ENCODE peak calls at places on chromosomes 12 and 14, in ten cellular contexts. One of them, this sample, is unnamed.
A peak's percentile ranks its signal among the peaks of the same experiment; 100 is the strongest.

GRCh38 chr12:79420146-79420618 is 270.6 kb downstream of the PAWR start:
- DNase-seq in spleen: no peak
- DNase-seq in H1: no peak
- DNase-seq in ovary: no peak
- DNase-seq in uterus: no peak
- DNase-seq in right lobe of liver: no peak
- DNase-seq in HCT116: peak; percentile 45
- DNase-seq in adrenal gland: no peak
- DNase-seq in body of pancreas: no peak
- DNase-seq in heart left ventricle: no peak
- DNase-seq in this sample: no peak

GRCh38 chr12:117313906-117314305 is 47.5 kb downstream of the NOS1 start:
- DNase-seq in adrenal gland: no peak
- DNase-seq in body of pancreas: no peak
- DNase-seq in H1: no peak
- DNase-seq in ovary: no peak
- DNase-seq in right lobe of liver: no peak
- DNase-seq in spleen: no peak
- DNase-seq in heart left ventricle: no peak
- DNase-seq in uterus: no peak
- DNase-seq in HCT116: no peak
- DNase-seq in this sample: no peak

GRCh38 chr12:104788848-104789271 is 169.2 kb downstream of the SLC41A2 start:
- DNase-seq in spleen: no peak
- DNase-seq in HCT116: no peak
- DNase-seq in right lobe of liver: no peak
- DNase-seq in uterus: no peak
- DNase-seq in ovary: no peak
- DNase-seq in adrenal gland: no peak
- DNase-seq in H1: peak; percentile 69
- DNase-seq in heart left ventricle: no peak
- DNase-seq in body of pancreas: no peak
- DNase-seq in this sample: no peak

GRCh38 chr14:36161781-36162180 is 14.7 kb downstream of the PTCSC3 start:
- DNase-seq in right lobe of liver: no peak
- DNase-seq in adrenal gland: no peak
- DNase-seq in uterus: no peak
- DNase-seq in H1: peak; percentile 60
- DNase-seq in ovary: no peak
- DNase-seq in spleen: no peak
- DNase-seq in heart left ventricle: no peak
- DNase-seq in body of pancreas: no peak
- DNase-seq in HCT116: no peak
- DNase-seq in this sample: no peak

GRCh38 chr12:96811083-96811482 is 96.0 kb upstream of the NEDD1 start:
- DNase-seq in H1: no peak
- DNase-seq in spleen: no peak
- DNase-seq in uterus: no peak
- DNase-seq in body of pancreas: no peak
- DNase-seq in ovary: no peak
- DNase-seq in heart left ventricle: no peak
- DNase-seq in HCT116: no peak
- DNase-seq in adrenal gland: no peak
- DNase-seq in right lobe of liver: no peak
- DNase-seq in this sample: no peak

GRCh38 chr12:27076930-27077329 is 5.4 kb downstream of the C12orf71 start:
- DNase-seq in spleen: no peak
- DNase-seq in right lobe of liver: no peak
- DNase-seq in heart left ventricle: no peak
- DNase-seq in uterus: no peak
- DNase-seq in adrenal gland: no peak
- DNase-seq in HCT116: no peak
- DNase-seq in body of pancreas: no peak
- DNase-seq in H1: no peak
- DNase-seq in ovary: no peak
- DNase-seq in this sample: no peak

GRCh38 chr12:80441921-80442320 is 2.1 kb upstream of the PTPRQ start:
- DNase-seq in heart left ventricle: no peak
- DNase-seq in uterus: no peak
- DNase-seq in adrenal gland: no peak
- DNase-seq in spleen: no peak
- DNase-seq in HCT116: no peak
- DNase-seq in H1: no peak
- DNase-seq in body of pancreas: no peak
- DNase-seq in right lobe of liver: no peak
- DNase-seq in ovary: no peak
- DNase-seq in this sample: no peak

GRCh38 chr12:52144512-52145227 is 47.1 kb downstream of the KRT80 start:
- DNase-seq in ovary: no peak
- DNase-seq in HCT116: no peak
- DNase-seq in body of pancreas: no peak
- DNase-seq in right lobe of liver: no peak
- DNase-seq in spleen: peak; percentile 67
- DNase-seq in adrenal gland: no peak
- DNase-seq in H1: peak; percentile 45
- DNase-seq in uterus: no peak
- DNase-seq in heart left ventricle: no peak
- DNase-seq in this sample: no peak

GRCh38 chr12:6752181-6752930 is 585 bp downstream of the MLF2 start:
- DNase-seq in adrenal gland: peak; percentile 76
- DNase-seq in body of pancreas: peak; percentile 52
- DNase-seq in spleen: no peak
- DNase-seq in HCT116: no peak
- DNase-seq in uterus: peak; percentile 27
- DNase-seq in heart left ventricle: peak; percentile 60
- DNase-seq in ovary: no peak
- DNase-seq in right lobe of liver: peak; percentile 61
- DNase-seq in H1: no peak
- DNase-seq in this sample: no peak

GRCh38 chr12:121159467-121160307 is 27.0 kb downstream of the P2RX7 start:
- DNase-seq in body of pancreas: no peak
- DNase-seq in ovary: no peak
- DNase-seq in spleen: no peak
- DNase-seq in adrenal gland: no peak
- DNase-seq in H1: no peak
- DNase-seq in HCT116: no peak
- DNase-seq in right lobe of liver: no peak
- DNase-seq in uterus: no peak
- DNase-seq in heart left ventricle: no peak
- DNase-seq in this sample: no peak

GRCh38 chr14:101365329-101366158 is 195.8 kb upstream of the DIO3 start:
- DNase-seq in uterus: peak; percentile 56
- DNase-seq in spleen: peak; percentile 63
- DNase-seq in right lobe of liver: no peak
- DNase-seq in adrenal gland: peak; percentile 44
- DNase-seq in heart left ventricle: no peak
- DNase-seq in HCT116: no peak
- DNase-seq in body of pancreas: no peak
- DNase-seq in ovary: no peak
- DNase-seq in H1: no peak
- DNase-seq in this sample: no peak

DNA sequence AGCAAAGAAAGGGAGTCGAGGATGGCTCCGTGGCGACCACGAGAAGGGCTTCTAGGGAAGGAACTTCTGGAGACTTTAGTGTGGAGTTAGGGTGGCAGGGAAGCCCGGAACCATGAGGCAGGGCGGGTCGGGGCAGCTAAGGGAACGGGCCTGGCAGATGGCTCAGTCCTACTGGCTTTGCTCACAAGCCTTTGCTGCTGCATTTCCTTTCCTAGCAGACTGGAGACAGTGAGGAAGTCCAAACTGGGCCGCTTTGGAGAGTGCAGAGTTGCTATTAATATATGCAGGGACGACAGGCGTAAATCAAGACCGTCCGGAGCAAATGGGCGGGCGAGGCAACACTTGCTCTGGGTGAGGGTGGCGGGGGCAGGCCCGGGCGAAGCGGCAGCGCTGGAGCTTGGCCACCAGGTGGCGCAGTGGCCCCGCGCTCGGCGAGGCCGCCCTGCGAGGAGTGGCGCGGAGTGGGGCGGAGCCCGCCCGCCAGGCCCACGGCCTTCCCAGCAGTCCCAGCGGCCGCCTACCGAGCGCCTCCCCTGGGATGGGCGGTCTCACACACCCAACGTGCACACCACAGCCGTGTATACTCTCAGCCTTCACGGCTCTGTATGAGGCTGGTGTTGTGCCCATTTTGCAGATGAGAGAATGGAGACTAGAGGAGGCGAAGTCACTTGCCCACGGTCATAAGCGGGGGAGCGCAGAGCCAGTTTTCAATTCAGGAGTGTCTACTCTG is 24.4 kb upstream of the LRTM2 start:
- DNase-seq in spleen: peak; percentile 100
- DNase-seq in heart left ventricle: peak; percentile 92
- DNase-seq in adrenal gland: peak; percentile 96
- DNase-seq in HCT116: peak; percentile 73
- DNase-seq in body of pancreas: peak; percentile 92
- DNase-seq in right lobe of liver: peak; percentile 95
- DNase-seq in ovary: peak; percentile 92
- DNase-seq in H1: peak; percentile 94
- DNase-seq in uterus: peak; percentile 94
- DNase-seq in this sample: peak; percentile 95
- TF ChIP-seq POLR2A in spleen: peak; percentile 47
- TF ChIP-seq POLR2A in heart left ventricle: peak; percentile 70
- TF ChIP-seq POLR2A in adrenal gland: peak; percentile 54
- TF ChIP-seq POLR2A in HCT116: peak; percentile 94
- TF ChIP-seq POLR2A in body of pancreas: peak; percentile 49
- TF ChIP-seq POLR2A in right lobe of liver: peak; percentile 75
- TF ChIP-seq POLR2A in ovary: peak; percentile 37
- TF ChIP-seq POLR2A in H1: no peak
- TF ChIP-seq POLR2A in uterus: no peak
- TF ChIP-seq POLR2A in this sample: no peak

GRCh38 chr14:24365600-24366374 is 2.2 kb upstream of the NFATC4 start:
- DNase-seq in H1: peak; percentile 87
- DNase-seq in adrenal gland: peak; percentile 95
- DNase-seq in uterus: peak; percentile 90
- DNase-seq in body of pancreas: peak; percentile 93
- DNase-seq in ovary: peak; percentile 90
- DNase-seq in spleen: peak; percentile 92
- DNase-seq in HCT116: peak; percentile 85
- DNase-seq in right lobe of liver: peak; percentile 83
- DNase-seq in heart left ventricle: peak; percentile 87
- DNase-seq in this sample: peak; percentile 91

GRCh38 chr14:24368215-24368561 is 204 bp downstream of the NFATC4 start:
- DNase-seq in H1: peak; percentile 78
- DNase-seq in body of pancreas: peak; percentile 28
- DNase-seq in HCT116: no peak
- DNase-seq in right lobe of liver: no peak
- DNase-seq in adrenal gland: no peak
- DNase-seq in uterus: no peak
- DNase-seq in spleen: no peak
- DNase-seq in heart left ventricle: no peak
- DNase-seq in ovary: no peak
- DNase-seq in this sample: no peak

GRCh38 chr14:24366375-24366663 is 1.7 kb upstream of the NFATC4 start:
- DNase-seq in spleen: no peak
- DNase-seq in uterus: no peak
- DNase-seq in body of pancreas: no peak
- DNase-seq in heart left ventricle: no peak
- DNase-seq in right lobe of liver: no peak
- DNase-seq in HCT116: no peak
- DNase-seq in H1: no peak
- DNase-seq in adrenal gland: no peak
- DNase-seq in ovary: no peak
- DNase-seq in this sample: no peak

GRCh38 chr14:24367506-24368214 is at the start of gene NFATC4:
- DNase-seq in heart left ventricle: peak; percentile 86
- DNase-seq in ovary: peak; percentile 93
- DNase-seq in H1: peak; percentile 88
- DNase-seq in uterus: peak; percentile 83
- DNase-seq in body of pancreas: peak; percentile 62
- DNase-seq in right lobe of liver: no peak
- DNase-seq in HCT116: peak; percentile 81
- DNase-seq in spleen: no peak
- DNase-seq in adrenal gland: peak; percentile 94
- DNase-seq in this sample: peak; percentile 70

DNA sequence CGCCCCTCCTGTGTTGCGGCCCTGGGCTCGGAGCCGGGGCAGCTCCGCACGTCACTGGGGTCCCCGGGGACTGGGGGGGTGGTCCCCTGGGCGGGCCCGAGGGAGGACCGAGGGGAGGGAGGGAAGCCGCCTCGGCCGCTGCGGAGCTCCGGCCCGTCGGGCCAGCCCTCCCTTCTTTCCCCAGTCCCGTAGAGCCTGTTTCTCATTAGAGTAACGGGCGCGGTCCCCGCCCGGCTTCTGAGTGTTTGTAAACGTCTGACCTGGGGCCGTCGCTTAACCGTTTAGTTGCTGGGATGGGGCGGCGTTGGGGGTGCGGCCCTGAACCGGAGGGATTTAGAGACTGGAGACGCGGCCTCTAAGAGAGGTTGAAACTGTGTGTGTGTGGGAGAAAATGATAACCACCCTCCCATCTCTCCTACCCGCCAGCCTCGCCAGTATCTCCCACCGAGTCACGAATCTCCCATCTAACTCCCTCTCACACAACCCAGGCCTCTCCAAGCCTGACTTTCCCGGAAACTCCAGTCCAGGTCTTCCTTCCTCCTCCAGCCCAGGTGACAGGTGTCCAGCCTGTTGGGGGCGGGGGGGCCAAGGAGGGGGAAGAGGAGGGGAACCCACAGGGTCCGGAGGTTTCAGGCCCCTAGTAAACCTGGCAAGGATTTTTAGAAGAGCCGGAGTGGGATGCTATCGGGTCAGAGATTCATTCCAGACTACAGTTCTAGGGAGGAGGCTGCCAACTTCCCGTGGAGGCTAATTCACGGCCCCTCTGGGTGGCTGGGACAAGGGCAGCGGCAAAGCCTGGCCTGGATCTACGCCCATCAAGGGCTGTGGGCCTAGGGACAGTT is 1.1 kb upstream of the NFATC4 start:
- DNase-seq in HCT116: peak; percentile 97
- DNase-seq in right lobe of liver: peak; percentile 58
- DNase-seq in uterus: peak; percentile 96
- DNase-seq in heart left ventricle: peak; percentile 93
- DNase-seq in body of pancreas: peak; percentile 91
- DNase-seq in H1: peak; percentile 94
- DNase-seq in spleen: peak; percentile 93
- DNase-seq in ovary: peak; percentile 97
- DNase-seq in adrenal gland: peak; percentile 91
- DNase-seq in this sample: peak; percentile 93
- TF ChIP-seq POLR2A in HCT116: no peak
- TF ChIP-seq POLR2A in right lobe of liver: no peak
- TF ChIP-seq POLR2A in uterus: peak; percentile 83
- TF ChIP-seq POLR2A in heart left ventricle: peak; percentile 67
- TF ChIP-seq POLR2A in body of pancreas: peak; percentile 51
- TF ChIP-seq POLR2A in H1: no peak
- TF ChIP-seq POLR2A in spleen: no peak
- TF ChIP-seq POLR2A in ovary: peak; percentile 79
- TF ChIP-seq POLR2A in adrenal gland: peak; percentile 73
- TF ChIP-seq POLR2A in this sample: no peak

GRCh38 chr12:118376089-118377004 is at the start of gene SUDS3:
- DNase-seq in HCT116: peak; percentile 67
- DNase-seq in adrenal gland: peak; percentile 97
- DNase-seq in right lobe of liver: peak; percentile 93
- DNase-seq in body of pancreas: peak; percentile 95
- DNase-seq in heart left ventricle: peak; percentile 92
- DNase-seq in spleen: peak; percentile 98
- DNase-seq in H1: peak; percentile 99
- DNase-seq in uterus: peak; percentile 95
- DNase-seq in ovary: peak; percentile 95
- DNase-seq in this sample: peak; percentile 95
- TF ChIP-seq POLR2A in HCT116: no peak
- TF ChIP-seq POLR2A in adrenal gland: no peak
- TF ChIP-seq POLR2A in right lobe of liver: peak; percentile 40
- TF ChIP-seq POLR2A in body of pancreas: no peak
- TF ChIP-seq POLR2A in heart left ventricle: peak; percentile 64
- TF ChIP-seq POLR2A in spleen: no peak
- TF ChIP-seq POLR2A in H1: no peak
- TF ChIP-seq POLR2A in uterus: peak; percentile 39
- TF ChIP-seq POLR2A in ovary: peak; percentile 50
- TF ChIP-seq POLR2A in this sample: no peak

GRCh38 chr14:73786942-73787759 is 64.5 kb upstream of the PTGR2 start:
- DNase-seq in uterus: peak; percentile 67
- DNase-seq in body of pancreas: peak; percentile 71
- DNase-seq in heart left ventricle: peak; percentile 79
- DNase-seq in right lobe of liver: peak; percentile 79
- DNase-seq in adrenal gland: peak; percentile 73
- DNase-seq in HCT116: no peak
- DNase-seq in spleen: peak; percentile 95
- DNase-seq in ovary: peak; percentile 77
- DNase-seq in H1: peak; percentile 81
- DNase-seq in this sample: peak; percentile 75
- TF ChIP-seq POLR2A in uterus: no peak
- TF ChIP-seq POLR2A in body of pancreas: peak; percentile 64
- TF ChIP-seq POLR2A in heart left ventricle: peak; percentile 40
- TF ChIP-seq POLR2A in right lobe of liver: peak; percentile 75
- TF ChIP-seq POLR2A in adrenal gland: peak; percentile 89
- TF ChIP-seq POLR2A in HCT116: no peak
- TF ChIP-seq POLR2A in spleen: no peak
- TF ChIP-seq POLR2A in ovary: peak; percentile 42
- TF ChIP-seq POLR2A in H1: no peak
- TF ChIP-seq POLR2A in this sample: no peak